ENCODE peak calls at places on chromosome 2, in nine cellular contexts. Q, J, P, F, K, E, I, V and A are unnamed samples.

GRCh38 chr2:96884299-96885156 is 14.6 kb upstream of the SEMA4C start:
- DNase-seq in Q (no peak), J (no peak), P (no peak), F (no peak), K (no peak), E (no peak), I (no peak), V (no peak), A (no peak)

GRCh38 chr2:64939332-64939917 is 49.8 kb upstream of the SLC1A4 start:
- DNase-seq in Q (no peak), J (no peak), P (no peak), F (peak), K (no peak), E (no peak), I (no peak), V (no peak), A (no peak)

GRCh38 chr2:240557808-240558207 is at the start of gene ANKMY1:
- DNase-seq in Q (peak), J (peak), P (no peak), F (peak), K (peak), E (no peak), I (no peak), V (peak), A (no peak)

GRCh38 chr2:135664623-135665068 is 77.0 kb upstream of the UBXN4 start:
- DNase-seq in Q (no peak), J (peak), P (no peak), F (no peak), K (no peak), E (no peak), I (no peak), V (no peak), A (no peak)

GRCh38 chr2:54366487-54367280 is 89.4 kb upstream of the SPTBN1 start:
- DNase-seq in Q (no peak), J (peak), P (no peak), F (no peak), K (no peak), E (no peak), I (no peak), V (no peak), A (no peak)

GRCh38 chr2:73652348-73652747 is 10.1 kb upstream of the NAT8 start:
- DNase-seq in Q (no peak), J (no peak), P (no peak), F (no peak), K (no peak), E (no peak), I (no peak), V (no peak), A (no peak)

GRCh38 chr2:200223385-200223784 is 83.1 kb upstream of the SPATS2L start:
- DNase-seq in Q (no peak), J (peak), P (no peak), F (no peak), K (no peak), E (no peak), I (no peak), V (no peak), A (no peak)

GRCh38 chr2:235618039-235618438 is 124.2 kb downstream of the AGAP1 start:
- DNase-seq in Q (no peak), J (peak), P (no peak), F (no peak), K (no peak), E (no peak), I (no peak), V (no peak), A (no peak)

GRCh38 chr2:215590353-215590752 is 154.5 kb upstream of the FN1 start:
- DNase-seq in Q (no peak), J (peak), P (peak), F (no peak), K (no peak), E (no peak), I (no peak), V (no peak), A (no peak)

GRCh38 chr2:15811367-15811766 is 129.0 kb upstream of the MYCN start:
- DNase-seq in Q (no peak), J (no peak), P (no peak), F (no peak), K (peak), E (no peak), I (no peak), V (no peak), A (no peak)

GRCh38 chr2:236607471-236608307 is 38.1 kb downstream of the ACKR3 start:
- DNase-seq in Q (no peak), J (peak), P (no peak), F (no peak), K (no peak), E (no peak), I (peak), V (no peak), A (no peak)

GRCh38 chr2:239765911-239766310 is 259.2 kb downstream of the NDUFA10 start:
- DNase-seq in Q (no peak), J (no peak), P (no peak), F (no peak), K (peak), E (no peak), I (no peak), V (no peak), A (no peak)

GRCh38 chr2:14633451-14634211 is 1.1 kb downstream of the LRATD1 start:
- DNase-seq in Q (peak), J (no peak), P (no peak), F (no peak), K (peak), E (no peak), I (no peak), V (peak), A (no peak)

GRCh38 chr2:43174368-43175186 is 51.8 kb downstream of the ZFP36L2 start:
- DNase-seq in Q (no peak), J (no peak), P (no peak), F (peak), K (no peak), E (no peak), I (no peak), V (no peak), A (no peak)

GRCh38 chr2:204109681-204110080 is 173.1 kb downstream of the ICOS start:
- DNase-seq in Q (no peak), J (no peak), P (no peak), F (no peak), K (no peak), E (no peak), I (no peak), V (no peak), A (no peak)

GRCh38 chr2:44944952-44945612 is 3.6 kb downstream of the SIX3 start:
- DNase-seq in Q (no peak), J (no peak), P (no peak), F (no peak), K (no peak), E (no peak), I (no peak), V (no peak), A (no peak)

GRCh38 chr2:240149943-240150784 is 9.7 kb upstream of the OTOS start:
- DNase-seq in Q (no peak), J (peak), P (peak), F (no peak), K (no peak), E (no peak), I (peak), V (no peak), A (peak)

GRCh38 chr2:128323501-128323931 is 4.8 kb upstream of the HS6ST1 start:
- DNase-seq in Q (no peak), J (no peak), P (no peak), F (peak), K (peak), E (no peak), I (no peak), V (peak), A (no peak)

GRCh38 chr2:165202230-165202629 is 1.6 kb downstream of the SCN3A start:
- DNase-seq in Q (no peak), J (no peak), P (no peak), F (no peak), K (no peak), E (no peak), I (no peak), V (no peak), A (no peak)

GRCh38 chr2:61670591-61671503 is 132.7 kb upstream of the XPO1 start:
- DNase-seq in Q (peak), J (peak), P (no peak), F (no peak), K (no peak), E (peak), I (peak), V (peak), A (no peak)

GRCh38 chr2:164882276-164882675 is 40.7 kb upstream of the COBLL1 start:
- DNase-seq in Q (no peak), J (no peak), P (no peak), F (no peak), K (no peak), E (no peak), I (no peak), V (no peak), A (no peak)

GRCh38 chr2:96214554-96214953 is 5.9 kb upstream of the STARD7 start:
- DNase-seq in Q (no peak), J (no peak), P (no peak), F (no peak), K (no peak), E (no peak), I (no peak), V (no peak), A (no peak)

GRCh38 chr2:235669983-235670962 is 176.4 kb downstream of the AGAP1 start:
- DNase-seq in Q (peak), J (peak), P (no peak), F (no peak), K (peak), E (peak), I (peak), V (peak), A (no peak)

GRCh38 chr2:28615691-28616090 is 119.8 kb downstream of the PLB1 start:
- DNase-seq in Q (no peak), J (no peak), P (no peak), F (no peak), K (no peak), E (no peak), I (no peak), V (no peak), A (no peak)

GRCh38 chr2:105574796-105575344 is 169.8 kb upstream of the NCK2 start:
- DNase-seq in Q (no peak), J (no peak), P (no peak), F (no peak), K (no peak), E (no peak), I (no peak), V (no peak), A (no peak)

GRCh38 chr2:241490444-241490760 is 18.0 kb downstream of the STK25 start:
- DNase-seq in Q (no peak), J (peak), P (no peak), F (no peak), K (no peak), E (no peak), I (no peak), V (no peak), A (no peak)

GRCh38 chr2:234678721-234679120 is 181.8 kb upstream of the ARL4C start:
- DNase-seq in Q (no peak), J (peak), P (no peak), F (no peak), K (no peak), E (peak), I (no peak), V (no peak), A (no peak)

GRCh38 chr2:224957540-224958465 is 84.5 kb downstream of the DOCK10 start:
- DNase-seq in Q (no peak), J (no peak), P (no peak), F (peak), K (no peak), E (no peak), I (no peak), V (no peak), A (no peak)

GRCh38 chr2:229273384-229274338 is 2.6 kb upstream of the PID1 start:
- DNase-seq in Q (peak), J (peak), P (peak), F (no peak), K (no peak), E (peak), I (peak), V (peak), A (peak)

GRCh38 chr2:66433945-66434678 is 813 bp upstream of the MEIS1 start:
- DNase-seq in Q (peak), J (peak), P (peak), F (no peak), K (peak), E (no peak), I (peak), V (no peak), A (peak)

DNA sequence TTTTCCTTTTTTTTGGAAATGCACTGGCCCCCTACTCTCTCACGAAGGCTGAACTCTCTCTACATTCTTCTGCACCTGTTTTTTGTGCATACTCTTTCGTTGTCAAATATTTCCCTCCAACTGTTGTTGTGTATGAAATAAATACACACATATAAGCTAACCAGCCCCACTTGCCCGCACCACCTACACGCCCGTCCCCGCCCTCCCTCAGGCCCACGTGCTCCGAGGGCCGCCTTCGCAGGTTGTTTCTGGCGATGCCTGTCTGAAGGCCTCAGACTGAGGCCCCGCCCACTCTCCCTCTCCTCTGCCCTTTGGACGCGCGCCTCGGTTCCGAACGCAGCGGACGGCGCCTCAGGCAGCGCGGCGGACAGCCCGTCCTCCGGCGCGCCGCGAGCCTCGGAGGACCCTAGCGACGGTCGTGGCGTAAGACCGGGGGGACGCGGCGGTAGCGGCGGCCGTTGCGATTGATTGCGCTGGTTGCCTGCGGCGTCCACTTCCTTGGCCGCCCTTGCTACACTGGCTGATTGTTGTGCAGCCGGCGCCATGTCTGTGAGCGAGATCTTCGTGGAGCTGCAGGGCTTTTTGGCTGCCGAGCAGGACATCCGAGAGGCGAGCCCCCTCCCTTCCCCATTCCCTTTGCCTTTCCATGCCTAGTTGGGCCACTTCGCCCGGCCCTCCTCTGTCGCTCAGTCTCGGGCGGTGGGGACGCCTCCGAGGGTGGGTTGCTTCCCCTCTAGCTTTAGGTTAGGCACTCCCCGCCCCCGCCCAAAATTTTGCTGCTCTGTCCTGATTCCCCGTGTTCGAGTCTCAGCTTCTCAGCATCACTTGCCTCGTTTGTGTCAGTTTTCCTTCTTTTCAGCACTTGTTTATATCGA is at the start of gene TSN:
- DNase-seq in Q (peak), J (peak), P (peak), F (peak), K (peak), E (peak), I (peak), V (peak), A (peak)
- TF ChIP-seq POLR2A in Q (peak), J (peak), P (peak), F (peak), K (no peak), E (no peak), I (peak), V (no peak), A (peak)

GRCh38 chr2:75610671-75611070 is 35.9 kb upstream of the MRPL19 start:
- DNase-seq in Q (no peak), J (no peak), P (no peak), F (no peak), K (no peak), E (no peak), I (no peak), V (no peak), A (no peak)

GRCh38 chr2:75614062-75614710 is 32.4 kb upstream of the MRPL19 start:
- DNase-seq in Q (no peak), J (no peak), P (no peak), F (no peak), K (no peak), E (no peak), I (no peak), V (no peak), A (no peak)

GRCh38 chr2:75609937-75610508 is 36.6 kb upstream of the MRPL19 start:
- DNase-seq in Q (no peak), J (peak), P (no peak), F (no peak), K (no peak), E (no peak), I (no peak), V (no peak), A (no peak)

GRCh38 chr2:75612108-75612861 is 34.3 kb upstream of the MRPL19 start:
- DNase-seq in Q (no peak), J (no peak), P (no peak), F (no peak), K (no peak), E (no peak), I (no peak), V (no peak), A (no peak)

DNA sequence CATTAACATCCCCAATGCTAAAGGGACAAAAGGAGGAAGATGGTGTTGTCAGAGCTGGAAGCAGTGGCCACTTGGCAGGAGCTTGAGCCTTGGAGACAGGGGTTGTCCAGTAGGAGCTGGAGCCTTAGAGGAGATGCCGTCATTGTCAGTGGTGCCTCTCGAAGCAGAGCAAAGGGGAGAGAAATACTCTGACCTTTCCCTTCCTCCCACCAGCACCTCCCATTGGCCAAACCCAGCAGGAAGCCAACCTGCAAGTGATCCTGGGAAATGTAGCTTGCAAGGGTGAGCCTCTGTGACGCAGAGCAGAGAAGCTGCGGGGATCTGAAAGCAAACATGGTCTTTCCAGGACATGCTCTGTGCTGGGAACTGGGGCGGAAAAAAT is 33.7 kb upstream of the MRPL19 start:
- DNase-seq in Q (no peak), J (no peak), P (no peak), F (no peak), K (no peak), E (no peak), I (no peak), V (no peak), A (no peak)
- TF ChIP-seq POLR2A in Q (no peak), J (no peak), P (no peak), F (no peak), K (no peak), E (no peak), I (no peak), V (no peak), A (no peak)

GRCh38 chr2:101124684-101125366 is 26.4 kb downstream of the TBC1D8 start:
- DNase-seq in Q (peak), J (peak), P (peak), F (no peak), K (no peak), E (peak), I (peak), V (peak), A (peak)
- TF ChIP-seq POLR2A in Q (no peak), J (no peak), P (no peak), F (peak), K (no peak), E (no peak), I (no peak), V (no peak), A (no peak)

GRCh38 chr2:9756692-9757250 is 86.5 kb upstream of the TAF1B start:
- DNase-seq in Q (no peak), J (no peak), P (no peak), F (no peak), K (peak), E (no peak), I (no peak), V (no peak), A (no peak)
- TF ChIP-seq POLR2A in Q (no peak), J (no peak), P (no peak), F (no peak), K (no peak), E (no peak), I (no peak), V (no peak), A (no peak)

DNA sequence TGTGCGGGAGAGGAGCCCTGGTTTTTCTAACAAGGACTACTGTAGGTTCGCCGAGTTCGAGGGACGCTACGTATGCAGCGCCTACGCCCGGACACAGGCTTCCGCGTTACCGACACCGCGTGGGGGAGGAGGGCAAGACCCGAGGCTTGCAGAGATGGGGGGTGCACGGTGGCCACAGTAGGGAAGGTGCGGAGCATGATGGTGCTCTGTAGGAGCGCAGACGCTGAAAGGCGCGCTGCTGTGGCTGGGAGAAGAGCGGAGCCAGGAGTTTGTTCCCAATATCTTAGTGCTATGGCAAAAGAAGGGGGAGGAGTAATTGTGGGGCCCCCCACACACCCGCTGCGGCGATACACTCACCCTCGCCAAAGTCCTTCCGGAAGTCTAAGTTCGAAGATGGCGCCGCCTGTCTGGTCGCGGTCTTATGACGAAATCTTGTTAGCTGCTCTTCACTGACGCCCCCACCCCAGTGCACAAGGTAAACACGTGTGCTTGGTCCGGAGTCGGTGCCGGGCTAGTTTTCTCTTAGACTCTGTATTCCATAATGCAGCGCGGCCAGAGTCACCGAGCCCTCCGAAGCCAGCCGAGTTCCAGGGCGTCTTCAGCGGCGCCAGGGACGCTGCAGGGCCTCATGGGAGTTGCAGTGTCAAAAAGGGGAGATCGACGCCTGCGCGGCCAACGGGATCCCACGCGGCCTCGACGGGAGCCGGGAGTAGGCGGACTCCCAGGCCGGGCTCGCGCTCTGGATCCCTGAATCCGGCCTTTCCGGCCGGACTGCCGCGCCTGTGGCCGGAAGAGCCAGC is at the start of gene GTF3C2:
- DNase-seq in Q (peak), J (peak), P (peak), F (peak), K (peak), E (peak), I (peak), V (peak), A (peak)
- TF ChIP-seq POLR2A in Q (peak), J (peak), P (peak), F (peak), K (peak), E (no peak), I (peak), V (no peak), A (no peak)

GRCh38 chr2:69893684-69894481 is at the start of gene SNRNP27:
- DNase-seq in Q (peak), J (peak), P (peak), F (peak), K (peak), E (peak), I (peak), V (peak), A (peak)
- TF ChIP-seq POLR2A in Q (peak), J (peak), P (peak), F (peak), K (peak), E (no peak), I (peak), V (peak), A (peak)

GRCh38 chr2:174632847-174633620 is 35.4 kb upstream of the WIPF1 start:
- DNase-seq in Q (no peak), J (no peak), P (no peak), F (peak), K (no peak), E (no peak), I (no peak), V (no peak), A (no peak)
- TF ChIP-seq POLR2A in Q (no peak), J (no peak), P (no peak), F (no peak), K (no peak), E (no peak), I (no peak), V (no peak), A (no peak)

GRCh38 chr2:207930747-207931146 is 94.6 kb downstream of the PLEKHM3 start:
- DNase-seq in Q (peak), J (no peak), P (no peak), F (no peak), K (peak), E (no peak), I (no peak), V (no peak), A (no peak)
- TF ChIP-seq POLR2A in Q (peak), J (no peak), P (no peak), F (no peak), K (no peak), E (no peak), I (no peak), V (no peak), A (no peak)